ENCODE peak calls at places on chromosomes 7 and 10, in ten cellular contexts. One of them, this sample, is unnamed.

GRCh38 chr7:39525926-39526325 is 40.3 kb upstream of the YAE1 start:
- DNase-seq in activated T-cell treated with anti-CD3 and anti-CD28 coated beads, Interleukin-2, amount 50 U/mL, for 48 hours: no peak
- DNase-seq in HT1080: no peak
- DNase-seq in colonic mucosa: no peak
- DNase-seq in AG20443: no peak
- DNase-seq in activated CD4-positive, alpha-beta T cell treated with anti-CD3 and anti-CD28 coated beads, Interleukin-2, amount 50 U/mL, for 24 hours: no peak
- DNase-seq in kidney tubule cell: no peak
- DNase-seq in suprapubic skin: no peak
- DNase-seq in heart left ventricle: no peak
- DNase-seq in H54: no peak
- DNase-seq in this sample: no peak

GRCh38 chr7:93366816-93367215 is 134.7 kb downstream of the VPS50 start:
- DNase-seq in activated T-cell treated with anti-CD3 and anti-CD28 coated beads, Interleukin-2, amount 50 U/mL, for 48 hours: no peak
- DNase-seq in HT1080: no peak
- DNase-seq in colonic mucosa: no peak
- DNase-seq in AG20443: no peak
- DNase-seq in activated CD4-positive, alpha-beta T cell treated with anti-CD3 and anti-CD28 coated beads, Interleukin-2, amount 50 U/mL, for 24 hours: no peak
- DNase-seq in kidney tubule cell: no peak
- DNase-seq in suprapubic skin: no peak
- DNase-seq in heart left ventricle: no peak
- DNase-seq in H54: no peak
- DNase-seq in this sample: no peak

GRCh38 chr10:117374506-117375359 is 507 bp downstream of the PDZD8 start:
- DNase-seq in activated T-cell treated with anti-CD3 and anti-CD28 coated beads, Interleukin-2, amount 50 U/mL, for 48 hours: no peak
- DNase-seq in HT1080: no peak
- DNase-seq in colonic mucosa: peak
- DNase-seq in AG20443: peak
- DNase-seq in activated CD4-positive, alpha-beta T cell treated with anti-CD3 and anti-CD28 coated beads, Interleukin-2, amount 50 U/mL, for 24 hours: peak
- DNase-seq in kidney tubule cell: peak
- DNase-seq in suprapubic skin: peak
- DNase-seq in heart left ventricle: peak
- DNase-seq in H54: peak
- DNase-seq in this sample: peak

GRCh38 chr7:437293-438280 is 82.1 kb downstream of the PDGFA start:
- DNase-seq in activated T-cell treated with anti-CD3 and anti-CD28 coated beads, Interleukin-2, amount 50 U/mL, for 48 hours: no peak
- DNase-seq in HT1080: no peak
- DNase-seq in colonic mucosa: no peak
- DNase-seq in AG20443: no peak
- DNase-seq in activated CD4-positive, alpha-beta T cell treated with anti-CD3 and anti-CD28 coated beads, Interleukin-2, amount 50 U/mL, for 24 hours: no peak
- DNase-seq in kidney tubule cell: no peak
- DNase-seq in suprapubic skin: no peak
- DNase-seq in heart left ventricle: no peak
- DNase-seq in H54: no peak
- DNase-seq in this sample: no peak

GRCh38 chr7:55641273-55641691 is 69.0 kb upstream of the VOPP1 start:
- DNase-seq in activated T-cell treated with anti-CD3 and anti-CD28 coated beads, Interleukin-2, amount 50 U/mL, for 48 hours: peak
- DNase-seq in HT1080: peak
- DNase-seq in colonic mucosa: peak
- DNase-seq in AG20443: peak
- DNase-seq in activated CD4-positive, alpha-beta T cell treated with anti-CD3 and anti-CD28 coated beads, Interleukin-2, amount 50 U/mL, for 24 hours: peak
- DNase-seq in kidney tubule cell: peak
- DNase-seq in suprapubic skin: no peak
- DNase-seq in heart left ventricle: peak
- DNase-seq in H54: peak
- DNase-seq in this sample: peak

GRCh38 chr7:82697897-82698296 is 254.3 kb upstream of the CACNA2D1 start:
- DNase-seq in activated T-cell treated with anti-CD3 and anti-CD28 coated beads, Interleukin-2, amount 50 U/mL, for 48 hours: no peak
- DNase-seq in HT1080: no peak
- DNase-seq in colonic mucosa: no peak
- DNase-seq in AG20443: no peak
- DNase-seq in activated CD4-positive, alpha-beta T cell treated with anti-CD3 and anti-CD28 coated beads, Interleukin-2, amount 50 U/mL, for 24 hours: no peak
- DNase-seq in kidney tubule cell: peak
- DNase-seq in suprapubic skin: no peak
- DNase-seq in heart left ventricle: no peak
- DNase-seq in H54: no peak
- DNase-seq in this sample: no peak

GRCh38 chr10:11875183-11875498 is 52.0 kb downstream of the PROSER2 start:
- DNase-seq in activated T-cell treated with anti-CD3 and anti-CD28 coated beads, Interleukin-2, amount 50 U/mL, for 48 hours: no peak
- DNase-seq in HT1080: no peak
- DNase-seq in colonic mucosa: no peak
- DNase-seq in AG20443: no peak
- DNase-seq in activated CD4-positive, alpha-beta T cell treated with anti-CD3 and anti-CD28 coated beads, Interleukin-2, amount 50 U/mL, for 24 hours: no peak
- DNase-seq in kidney tubule cell: peak
- DNase-seq in suprapubic skin: no peak
- DNase-seq in heart left ventricle: no peak
- DNase-seq in H54: peak
- DNase-seq in this sample: no peak

GRCh38 chr10:62541811-62542210 is 167.6 kb downstream of the ZNF365 start:
- DNase-seq in activated T-cell treated with anti-CD3 and anti-CD28 coated beads, Interleukin-2, amount 50 U/mL, for 48 hours: no peak
- DNase-seq in HT1080: no peak
- DNase-seq in colonic mucosa: no peak
- DNase-seq in AG20443: no peak
- DNase-seq in activated CD4-positive, alpha-beta T cell treated with anti-CD3 and anti-CD28 coated beads, Interleukin-2, amount 50 U/mL, for 24 hours: no peak
- DNase-seq in kidney tubule cell: no peak
- DNase-seq in suprapubic skin: no peak
- DNase-seq in heart left ventricle: peak
- DNase-seq in H54: no peak
- DNase-seq in this sample: no peak

GRCh38 chr10:115772606-115773005 is 500.4 kb downstream of the GFRA1 start:
- DNase-seq in activated T-cell treated with anti-CD3 and anti-CD28 coated beads, Interleukin-2, amount 50 U/mL, for 48 hours: no peak
- DNase-seq in HT1080: peak
- DNase-seq in colonic mucosa: no peak
- DNase-seq in AG20443: peak
- DNase-seq in activated CD4-positive, alpha-beta T cell treated with anti-CD3 and anti-CD28 coated beads, Interleukin-2, amount 50 U/mL, for 24 hours: no peak
- DNase-seq in kidney tubule cell: peak
- DNase-seq in suprapubic skin: no peak
- DNase-seq in heart left ventricle: no peak
- DNase-seq in H54: peak
- DNase-seq in this sample: no peak